ENCODE peak calls at places on chromosomes 3 and 15, in eight cellular contexts. One of them, this sample, is unnamed.

GRCh38 chr3:25820372-25820771 is 30.5 kb downstream of the OXSM start:
- DNase-seq in CD4-positive, CD25-positive, alpha-beta regulatory T cell: no peak
- DNase-seq in tibial nerve: no peak
- DNase-seq in H9: peak; percentile 38
- DNase-seq in stomach: no peak
- DNase-seq in dorsolateral prefrontal cortex: no peak
- DNase-seq in adrenal gland: peak; percentile 45
- DNase-seq in pancreas: no peak
- DNase-seq in this sample: peak; percentile 96

GRCh38 chr15:65409284-65409631 is 13.5 kb downstream of the IGDCC4 start:
- DNase-seq in CD4-positive, CD25-positive, alpha-beta regulatory T cell: no peak
- DNase-seq in tibial nerve: no peak
- DNase-seq in H9: no peak
- DNase-seq in stomach: no peak
- DNase-seq in dorsolateral prefrontal cortex: no peak
- DNase-seq in adrenal gland: no peak
- DNase-seq in pancreas: no peak
- DNase-seq in this sample: peak; percentile 93

GRCh38 chr3:70090322-70090913 is 90.9 kb downstream of the SAMMSON start:
- DNase-seq in CD4-positive, CD25-positive, alpha-beta regulatory T cell: peak; percentile 17
- DNase-seq in tibial nerve: no peak
- DNase-seq in H9: no peak
- DNase-seq in stomach: no peak
- DNase-seq in dorsolateral prefrontal cortex: no peak
- DNase-seq in adrenal gland: no peak
- DNase-seq in pancreas: no peak
- DNase-seq in this sample: no peak

GRCh38 chr3:98705694-98706093 is 57.4 kb upstream of the ST3GAL6 start:
- DNase-seq in CD4-positive, CD25-positive, alpha-beta regulatory T cell: no peak
- DNase-seq in tibial nerve: no peak
- DNase-seq in H9: no peak
- DNase-seq in stomach: no peak
- DNase-seq in dorsolateral prefrontal cortex: no peak
- DNase-seq in adrenal gland: no peak
- DNase-seq in pancreas: no peak
- DNase-seq in this sample: no peak

GRCh38 chr3:41317718-41318117 is 118.4 kb downstream of the CTNNB1 start:
- DNase-seq in CD4-positive, CD25-positive, alpha-beta regulatory T cell: no peak
- DNase-seq in tibial nerve: no peak
- DNase-seq in H9: no peak
- DNase-seq in stomach: no peak
- DNase-seq in dorsolateral prefrontal cortex: no peak
- DNase-seq in adrenal gland: peak; percentile 5
- DNase-seq in pancreas: no peak
- DNase-seq in this sample: no peak

GRCh38 chr3:34239870-34240269 is 441.4 kb downstream of the PDCD6IP start:
- DNase-seq in CD4-positive, CD25-positive, alpha-beta regulatory T cell: no peak
- DNase-seq in tibial nerve: no peak
- DNase-seq in H9: no peak
- DNase-seq in stomach: no peak
- DNase-seq in dorsolateral prefrontal cortex: no peak
- DNase-seq in adrenal gland: no peak
- DNase-seq in pancreas: no peak
- DNase-seq in this sample: no peak

GRCh38 chr3:195221015-195221853 is 49.7 kb downstream of the XXYLT1 start:
- DNase-seq in CD4-positive, CD25-positive, alpha-beta regulatory T cell: no peak
- DNase-seq in tibial nerve: no peak
- DNase-seq in H9: no peak
- DNase-seq in stomach: no peak
- DNase-seq in dorsolateral prefrontal cortex: no peak
- DNase-seq in adrenal gland: peak; percentile 82
- DNase-seq in pancreas: no peak
- DNase-seq in this sample: no peak

GRCh38 chr3:53350652-53351051 is 3.3 kb upstream of the DCP1A start:
- DNase-seq in CD4-positive, CD25-positive, alpha-beta regulatory T cell: peak; percentile 51
- DNase-seq in tibial nerve: no peak
- DNase-seq in H9: peak; percentile 41
- DNase-seq in stomach: no peak
- DNase-seq in dorsolateral prefrontal cortex: no peak
- DNase-seq in adrenal gland: peak; percentile 51
- DNase-seq in pancreas: no peak
- DNase-seq in this sample: no peak

GRCh38 chr3:197942956-197943556 is 6.9 kb upstream of the RPL35A start:
- DNase-seq in CD4-positive, CD25-positive, alpha-beta regulatory T cell: peak; percentile 72
- DNase-seq in tibial nerve: no peak
- DNase-seq in H9: no peak
- DNase-seq in stomach: no peak
- DNase-seq in dorsolateral prefrontal cortex: no peak
- DNase-seq in adrenal gland: peak; percentile 16
- DNase-seq in pancreas: no peak
- DNase-seq in this sample: no peak

GRCh38 chr15:50884583-50884982 is 23.9 kb upstream of the AP4E1 start:
- DNase-seq in CD4-positive, CD25-positive, alpha-beta regulatory T cell: no peak
- DNase-seq in tibial nerve: no peak
- DNase-seq in H9: no peak
- DNase-seq in stomach: no peak
- DNase-seq in dorsolateral prefrontal cortex: no peak
- DNase-seq in adrenal gland: no peak
- DNase-seq in pancreas: no peak
- DNase-seq in this sample: no peak

GRCh38 chr15:66730168-66731014 is 28.4 kb downstream of the SMAD6 start:
- DNase-seq in CD4-positive, CD25-positive, alpha-beta regulatory T cell: peak; percentile 24
- DNase-seq in tibial nerve: no peak
- DNase-seq in H9: no peak
- DNase-seq in stomach: no peak
- DNase-seq in dorsolateral prefrontal cortex: no peak
- DNase-seq in adrenal gland: no peak
- DNase-seq in pancreas: no peak
- DNase-seq in this sample: no peak
- H3K27ac ChIP-seq in CD4-positive, CD25-positive, alpha-beta regulatory T cell: no peak overlapping the region
- H3K27ac ChIP-seq in tibial nerve: peak overlapping the region; percentile 87
- H3K27ac ChIP-seq in H9: no peak overlapping the region
- H3K27ac ChIP-seq in stomach: peak overlapping the region; percentile 65
- H3K27ac ChIP-seq in dorsolateral prefrontal cortex: no peak overlapping the region
- H3K27ac ChIP-seq in adrenal gland: no peak overlapping the region
- H3K27ac ChIP-seq in pancreas: no peak overlapping the region
- H3K27ac ChIP-seq in this sample: peak overlapping the region; percentile 65

GRCh38 chr15:26841941-26842340 is 24.9 kb upstream of the GABRA5 start:
- DNase-seq in CD4-positive, CD25-positive, alpha-beta regulatory T cell: no peak
- DNase-seq in tibial nerve: no peak
- DNase-seq in H9: no peak
- DNase-seq in stomach: no peak
- DNase-seq in dorsolateral prefrontal cortex: no peak
- DNase-seq in adrenal gland: no peak
- DNase-seq in pancreas: no peak
- DNase-seq in this sample: no peak

GRCh38 chr15:26838742-26839460 is 28.0 kb upstream of the GABRA5 start:
- DNase-seq in CD4-positive, CD25-positive, alpha-beta regulatory T cell: no peak
- DNase-seq in tibial nerve: no peak
- DNase-seq in H9: peak; percentile 82
- DNase-seq in stomach: no peak
- DNase-seq in dorsolateral prefrontal cortex: no peak
- DNase-seq in adrenal gland: no peak
- DNase-seq in pancreas: no peak
- DNase-seq in this sample: no peak

GRCh38 chr15:26841514-26841913 is 25.3 kb upstream of the GABRA5 start:
- DNase-seq in CD4-positive, CD25-positive, alpha-beta regulatory T cell: no peak
- DNase-seq in tibial nerve: no peak
- DNase-seq in H9: no peak
- DNase-seq in stomach: no peak
- DNase-seq in dorsolateral prefrontal cortex: no peak
- DNase-seq in adrenal gland: no peak
- DNase-seq in pancreas: no peak
- DNase-seq in this sample: no peak

GRCh38 chr15:26844901-26845300 is 22.0 kb upstream of the GABRA5 start:
- DNase-seq in CD4-positive, CD25-positive, alpha-beta regulatory T cell: no peak
- DNase-seq in tibial nerve: no peak
- DNase-seq in H9: no peak
- DNase-seq in stomach: no peak
- DNase-seq in dorsolateral prefrontal cortex: no peak
- DNase-seq in adrenal gland: no peak
- DNase-seq in pancreas: no peak
- DNase-seq in this sample: no peak

DNA sequence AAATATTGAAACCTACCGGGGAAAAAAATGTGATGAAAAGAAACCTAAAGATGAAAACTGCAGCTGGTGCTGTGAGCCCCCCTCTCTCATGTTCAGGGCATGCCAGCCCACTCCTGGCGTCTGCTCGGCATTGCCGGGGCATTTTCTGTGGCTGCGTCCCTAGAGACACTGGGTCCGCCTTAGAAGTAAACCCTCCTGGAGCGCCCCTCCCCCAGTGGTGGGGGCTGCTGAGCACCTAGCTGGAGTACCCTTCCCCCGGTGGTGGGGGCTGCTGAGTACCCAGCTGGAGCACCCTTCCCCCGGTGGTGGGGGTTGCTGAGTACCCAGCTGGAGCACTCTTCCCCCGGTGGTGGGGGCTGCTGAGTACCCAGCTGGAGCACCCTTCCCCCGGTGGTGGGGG is 24.5 kb upstream of the GABRA5 start:
- DNase-seq in CD4-positive, CD25-positive, alpha-beta regulatory T cell: no peak
- DNase-seq in tibial nerve: no peak
- DNase-seq in H9: no peak
- DNase-seq in stomach: no peak
- DNase-seq in dorsolateral prefrontal cortex: no peak
- DNase-seq in adrenal gland: no peak
- DNase-seq in pancreas: no peak
- DNase-seq in this sample: no peak
- H3K27ac ChIP-seq in CD4-positive, CD25-positive, alpha-beta regulatory T cell: no peak overlapping the region
- H3K27ac ChIP-seq in tibial nerve: no peak overlapping the region
- H3K27ac ChIP-seq in H9: no peak overlapping the region
- H3K27ac ChIP-seq in stomach: no peak overlapping the region
- H3K27ac ChIP-seq in dorsolateral prefrontal cortex: no peak overlapping the region
- H3K27ac ChIP-seq in adrenal gland: no peak overlapping the region
- H3K27ac ChIP-seq in pancreas: no peak overlapping the region
- H3K27ac ChIP-seq in this sample: no peak overlapping the region

DNA sequence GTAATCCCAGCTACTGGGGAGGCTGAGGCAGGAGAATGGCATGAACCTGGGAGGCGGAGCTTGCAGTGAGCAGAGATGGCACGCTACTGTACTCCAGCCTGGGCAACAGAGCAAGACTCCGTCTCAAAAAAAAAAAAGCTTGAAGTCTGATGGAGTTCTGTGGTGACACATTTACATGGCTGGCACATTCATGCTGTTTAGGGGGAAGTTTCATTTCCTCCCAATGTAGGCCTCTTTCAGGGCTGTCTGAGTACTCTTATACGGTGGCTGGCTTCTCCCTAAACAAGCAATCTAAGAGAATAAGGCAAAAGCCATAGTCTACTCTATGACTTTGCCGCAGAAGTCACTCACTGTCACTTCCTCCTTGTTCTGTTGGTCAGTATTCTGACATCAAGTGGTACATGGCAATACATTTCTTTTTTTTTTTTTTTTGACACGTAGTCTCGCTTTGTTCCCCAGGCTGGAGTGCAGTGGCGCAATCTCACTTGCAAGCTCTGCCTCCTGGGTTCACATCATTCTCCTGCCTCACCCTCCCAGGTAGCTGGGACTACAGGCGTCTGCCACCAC is 41.2 kb downstream of the OIP5 start:
- DNase-seq in CD4-positive, CD25-positive, alpha-beta regulatory T cell: no peak
- DNase-seq in tibial nerve: no peak
- DNase-seq in H9: no peak
- DNase-seq in stomach: no peak
- DNase-seq in dorsolateral prefrontal cortex: no peak
- DNase-seq in adrenal gland: peak; percentile 18
- DNase-seq in pancreas: no peak
- DNase-seq in this sample: no peak
- H3K27ac ChIP-seq in CD4-positive, CD25-positive, alpha-beta regulatory T cell: no peak overlapping the region
- H3K27ac ChIP-seq in tibial nerve: peak overlapping the region; percentile 28
- H3K27ac ChIP-seq in H9: no peak overlapping the region
- H3K27ac ChIP-seq in stomach: no peak overlapping the region
- H3K27ac ChIP-seq in dorsolateral prefrontal cortex: no peak overlapping the region
- H3K27ac ChIP-seq in adrenal gland: no peak overlapping the region
- H3K27ac ChIP-seq in pancreas: no peak overlapping the region
- H3K27ac ChIP-seq in this sample: no peak overlapping the region

GRCh38 chr15:78734441-78735064 is 76.7 kb downstream of the ADAMTS7 start:
- DNase-seq in CD4-positive, CD25-positive, alpha-beta regulatory T cell: no peak
- DNase-seq in tibial nerve: no peak
- DNase-seq in H9: no peak
- DNase-seq in stomach: no peak
- DNase-seq in dorsolateral prefrontal cortex: no peak
- DNase-seq in adrenal gland: no peak
- DNase-seq in pancreas: no peak
- DNase-seq in this sample: no peak
- H3K27ac ChIP-seq in CD4-positive, CD25-positive, alpha-beta regulatory T cell: no peak overlapping the region
- H3K27ac ChIP-seq in tibial nerve: no peak overlapping the region
- H3K27ac ChIP-seq in H9: no peak overlapping the region
- H3K27ac ChIP-seq in stomach: no peak overlapping the region
- H3K27ac ChIP-seq in dorsolateral prefrontal cortex: no peak overlapping the region
- H3K27ac ChIP-seq in adrenal gland: no peak overlapping the region
- H3K27ac ChIP-seq in pancreas: no peak overlapping the region
- H3K27ac ChIP-seq in this sample: no peak overlapping the region

GRCh38 chr3:124841517-124841916 is 45.6 kb downstream of the ITGB5 start:
- DNase-seq in CD4-positive, CD25-positive, alpha-beta regulatory T cell: no peak
- DNase-seq in tibial nerve: no peak
- DNase-seq in H9: no peak
- DNase-seq in stomach: no peak
- DNase-seq in dorsolateral prefrontal cortex: no peak
- DNase-seq in adrenal gland: no peak
- DNase-seq in pancreas: no peak
- DNase-seq in this sample: no peak
- H3K27ac ChIP-seq in CD4-positive, CD25-positive, alpha-beta regulatory T cell: no peak overlapping the region
- H3K27ac ChIP-seq in tibial nerve: no peak overlapping the region
- H3K27ac ChIP-seq in H9: no peak overlapping the region
- H3K27ac ChIP-seq in stomach: no peak overlapping the region
- H3K27ac ChIP-seq in dorsolateral prefrontal cortex: no peak overlapping the region
- H3K27ac ChIP-seq in adrenal gland: no peak overlapping the region
- H3K27ac ChIP-seq in pancreas: no peak overlapping the region
- H3K27ac ChIP-seq in this sample: no peak overlapping the region

GRCh38 chr3:186964629-186965028 is 34.3 kb downstream of the ST6GAL1 start:
- DNase-seq in CD4-positive, CD25-positive, alpha-beta regulatory T cell: no peak
- DNase-seq in tibial nerve: no peak
- DNase-seq in H9: peak; percentile 52
- DNase-seq in stomach: no peak
- DNase-seq in dorsolateral prefrontal cortex: no peak
- DNase-seq in adrenal gland: no peak
- DNase-seq in pancreas: no peak
- DNase-seq in this sample: no peak
- H3K27ac ChIP-seq in CD4-positive, CD25-positive, alpha-beta regulatory T cell: no peak overlapping the region
- H3K27ac ChIP-seq in tibial nerve: peak overlapping the region; percentile 89
- H3K27ac ChIP-seq in H9: peak overlapping the region; percentile 88
- H3K27ac ChIP-seq in stomach: no peak overlapping the region
- H3K27ac ChIP-seq in dorsolateral prefrontal cortex: no peak overlapping the region
- H3K27ac ChIP-seq in adrenal gland: peak overlapping the region; percentile 24
- H3K27ac ChIP-seq in pancreas: no peak overlapping the region
- H3K27ac ChIP-seq in this sample: no peak overlapping the region

DNA sequence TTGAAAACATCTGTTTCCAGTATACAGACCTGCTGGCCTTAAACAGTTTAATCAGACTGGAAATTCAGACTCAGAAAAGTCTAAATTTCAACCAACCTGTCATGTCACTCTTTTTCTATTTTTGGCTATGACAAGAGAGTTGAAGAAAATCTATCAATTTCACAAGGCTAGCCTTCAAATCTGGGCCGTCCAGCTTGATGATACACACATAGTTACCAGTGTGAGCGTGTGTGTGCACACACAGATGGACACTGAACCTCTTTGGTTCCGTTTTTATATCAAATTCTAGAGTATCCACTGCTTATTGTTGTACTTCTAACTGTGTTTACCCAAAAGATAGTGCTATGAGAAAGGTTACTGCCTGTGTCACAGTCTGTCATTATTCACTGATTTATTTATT is 368.2 kb downstream of the LPP start:
- DNase-seq in CD4-positive, CD25-positive, alpha-beta regulatory T cell: no peak
- DNase-seq in tibial nerve: no peak
- DNase-seq in H9: no peak
- DNase-seq in stomach: no peak
- DNase-seq in dorsolateral prefrontal cortex: no peak
- DNase-seq in adrenal gland: peak; percentile 23
- DNase-seq in pancreas: no peak
- DNase-seq in this sample: no peak
- H3K27ac ChIP-seq in CD4-positive, CD25-positive, alpha-beta regulatory T cell: no peak overlapping the region
- H3K27ac ChIP-seq in tibial nerve: no peak overlapping the region
- H3K27ac ChIP-seq in H9: no peak overlapping the region
- H3K27ac ChIP-seq in stomach: no peak overlapping the region
- H3K27ac ChIP-seq in dorsolateral prefrontal cortex: no peak overlapping the region
- H3K27ac ChIP-seq in adrenal gland: no peak overlapping the region
- H3K27ac ChIP-seq in pancreas: no peak overlapping the region
- H3K27ac ChIP-seq in this sample: no peak overlapping the region

This sample was measured in AG04450.